ENCODE peak calls at places on chromosomes 12 and 14, in six cellular contexts. N is fibroblast of the aortic adventitia; B is effector memory CD4-positive, alpha-beta T cell; G is fibroblast of lung; M is astrocyte of the cerebellum; R is bronchial epithelial cell. U is an unnamed sample.

GRCh38 chr12:56129210-56129691 is 1.2 kb downstream of the ESYT1 start:
- DNase-seq in M (no peak), G (peak), B (peak), R (peak), N (peak), U (no peak)

GRCh38 chr12:106179086-106179485 is 40.3 kb upstream of the NUAK1 start:
- DNase-seq in B (no peak), M (no peak), G (no peak), R (no peak), N (no peak), U (no peak)

GRCh38 chr12:84604541-84604940 is 308.1 kb downstream of the SLC6A15 start:
- DNase-seq in R (no peak), B (no peak), N (peak), M (no peak), G (peak), U (no peak)

GRCh38 chr14:76546426-76547221 is 170.7 kb downstream of the ESRRB start:
- DNase-seq in R (peak), M (no peak), G (no peak), N (peak), B (no peak), U (no peak)

GRCh38 chr12:1804545-1805332 is 15.6 kb upstream of the LRTM2 start:
- DNase-seq in M (peak), N (peak), B (peak), G (peak), R (peak), U (peak)

GRCh38 chr12:67388331-67389163 is 119.4 kb downstream of the CAND1 start:
- DNase-seq in R (no peak), M (no peak), G (no peak), B (no peak), N (no peak), U (no peak)

GRCh38 chr14:33509927-33510535 is 440.8 kb downstream of the EGLN3 start:
- DNase-seq in B (no peak), N (peak), R (peak), G (peak), M (peak), U (peak)

GRCh38 chr12:15088115-15088514 is 115.3 kb downstream of the PDE6H start:
- DNase-seq in N (no peak), R (no peak), M (peak), B (no peak), G (no peak), U (no peak)

GRCh38 chr12:52682381-52682660 is 2.1 kb upstream of the KRT1 start:
- DNase-seq in G (no peak), R (peak), M (no peak), B (no peak), N (peak), U (no peak)

GRCh38 chr14:54730156-54730961 is 163.4 kb downstream of the SAMD4A start:
- DNase-seq in M (peak), G (peak), R (peak), B (no peak), N (peak), U (peak)

GRCh38 chr12:2641209-2641608 is 153.6 kb upstream of the FKBP4 start:
- DNase-seq in G (peak), M (no peak), N (peak), R (no peak), B (no peak), U (no peak)

GRCh38 chr12:102964872-102965271 is 7.4 kb downstream of the ASCL1 start:
- DNase-seq in N (no peak), B (no peak), G (no peak), M (no peak), R (no peak), U (no peak)

GRCh38 chr12:1531654-1532366 is 62.6 kb downstream of the FBXL14 start:
- DNase-seq in R (no peak), B (no peak), G (no peak), N (no peak), M (no peak), U (no peak)

GRCh38 chr14:71636820-71637471 is 295.3 kb upstream of the RGS6 start:
- DNase-seq in N (no peak), G (no peak), R (no peak), M (no peak), B (no peak), U (no peak)

GRCh38 chr12:20369164-20370000 is 1.0 kb downstream of the PDE3A start:
- DNase-seq in B (no peak), M (no peak), R (no peak), N (peak), G (peak), U (no peak)

GRCh38 chr12:65430571-65431306 is 152.3 kb downstream of the MSRB3 start:
- DNase-seq in R (peak), B (no peak), G (peak), M (peak), N (peak), U (no peak)

GRCh38 chr12:91991397-91992187 is 154.1 kb downstream of the BTG1 start:
- DNase-seq in N (peak), R (peak), G (no peak), B (no peak), M (no peak), U (no peak)

GRCh38 chr12:105079011-105079570 is 5.2 kb downstream of the ALDH1L2 start:
- DNase-seq in B (no peak), M (no peak), R (no peak), N (no peak), G (no peak), U (no peak)

GRCh38 chr14:91830777-91831176 is 36.6 kb downstream of the TC2N start:
- DNase-seq in R (peak), G (no peak), B (no peak), N (no peak), M (no peak), U (no peak)

GRCh38 chr14:53044486-53044885 is 93.6 kb upstream of the FERMT2 start:
- DNase-seq in N (peak), M (peak), B (no peak), G (peak), R (no peak), U (peak)

GRCh38 chr12:96506776-96507175 is 17.4 kb downstream of the CFAP54 start:
- DNase-seq in N (no peak), G (no peak), M (no peak), B (no peak), R (no peak), U (no peak)

GRCh38 chr12:10562306-10562933 is 51.0 kb downstream of the MAGOHB start:
- DNase-seq in G (peak), N (peak), M (peak), B (no peak), R (peak), U (no peak)

GRCh38 chr12:132635076-132635955 is 16.7 kb downstream of the P2RX2 start:
- DNase-seq in M (no peak), G (no peak), B (no peak), R (no peak), N (no peak), U (no peak)

GRCh38 chr12:132053338-132054330 is 90.5 kb downstream of the DDX51 start:
- DNase-seq in B (no peak), M (no peak), R (no peak), N (no peak), G (no peak), U (no peak)

GRCh38 chr14:90717916-90718315 is 98.3 kb downstream of the TTC7B start:
- DNase-seq in G (peak), N (peak), R (no peak), B (no peak), M (peak), U (peak)

GRCh38 chr14:90406384-90406798 is 9.6 kb downstream of the CALM1 start:
- DNase-seq in G (no peak), R (no peak), M (no peak), B (no peak), N (no peak), U (no peak)

GRCh38 chr12:32089156-32089950 is 17.3 kb upstream of the BICD1 start:
- DNase-seq in G (no peak), B (no peak), N (no peak), M (no peak), R (peak), U (no peak)

GRCh38 chr14:29814153-29815057 is 113.2 kb downstream of the PRKD1 start:
- DNase-seq in B (no peak), G (peak), N (peak), R (no peak), M (peak), U (no peak)

GRCh38 chr12:117857632-117858274 is 111.0 kb downstream of the KSR2 start:
- DNase-seq in R (peak), N (peak), G (peak), M (no peak), B (no peak), U (no peak)

GRCh38 chr14:65255583-65256443 is 153.5 kb upstream of the MAX start:
- DNase-seq in N (peak), R (peak), M (no peak), G (no peak), B (no peak), U (no peak)

GRCh38 chr12:112995008-112995407 is 16.7 kb downstream of the OAS2 start:
- DNase-seq in G (no peak), M (no peak), N (no peak), B (no peak), R (no peak), U (no peak)

GRCh38 chr12:18849080-18849479 is 111.2 kb downstream of the CAPZA3 start:
- DNase-seq in M (peak), R (peak), G (peak), B (no peak), N (peak), U (no peak)

GRCh38 chr14:72023128-72024042 is 91.2 kb downstream of the RGS6 start:
- DNase-seq in N (no peak), G (no peak), R (peak), M (no peak), B (no peak), U (no peak)

GRCh38 chr12:59382678-59383425 is 213.0 kb upstream of the SLC16A7 start:
- DNase-seq in M (no peak), B (no peak), N (peak), G (no peak), R (no peak), U (no peak)

DNA sequence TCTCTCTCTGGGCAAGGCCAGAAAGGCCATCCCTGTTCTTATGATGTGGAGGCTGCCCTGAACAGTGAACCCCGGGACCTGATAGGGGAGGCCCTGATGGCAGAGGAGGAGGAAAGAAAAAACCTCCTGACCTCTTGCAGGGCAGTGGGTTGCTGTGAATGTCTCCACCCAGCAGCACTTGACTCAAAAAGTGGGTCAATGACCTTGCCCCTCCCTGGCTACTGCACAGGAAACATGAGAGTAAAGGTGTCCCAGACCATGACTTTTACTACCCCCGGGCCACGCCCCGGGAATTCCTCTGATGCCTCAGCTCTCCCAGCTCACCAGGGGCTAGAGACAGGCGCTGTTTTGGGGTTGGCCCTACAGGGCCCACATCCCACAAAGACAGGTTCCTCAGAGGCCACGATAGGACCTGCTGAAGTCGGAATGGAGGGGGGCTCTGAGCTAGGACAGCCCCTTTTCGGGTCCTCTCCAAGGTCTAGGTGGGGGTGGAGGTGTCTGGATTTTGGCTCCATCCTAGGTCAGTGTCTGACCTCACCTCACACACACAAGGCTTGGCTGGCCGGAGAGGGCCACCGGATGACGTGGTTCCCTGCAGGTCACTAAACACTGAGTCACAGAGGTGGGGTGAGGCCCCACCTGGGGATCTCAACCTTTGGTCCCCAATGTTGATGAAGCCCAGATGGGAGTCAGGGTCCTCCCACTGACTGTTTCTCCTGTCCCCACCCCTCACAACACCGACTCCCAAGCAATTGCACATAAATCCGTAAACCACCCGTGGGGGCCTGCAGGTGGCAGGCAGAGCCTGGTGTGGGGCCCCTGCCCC is 1.6 kb downstream of the RHOF start:
- DNase-seq in M (no peak), G (no peak), R (no peak), B (peak), N (no peak), U (no peak)
- H3K4me3 ChIP-seq in M (no peak), G (no peak), R (no peak), B (peak), N (no peak), U (no peak)

GRCh38 chr12:88418856-88419497 is 161.3 kb downstream of the KITLG start:
- DNase-seq in R (no peak), N (peak), B (no peak), G (peak), M (no peak), U (no peak)
- H3K4me3 ChIP-seq in R (no peak), N (peak), B (no peak), G (no peak), M (no peak), U (peak)

DNA sequence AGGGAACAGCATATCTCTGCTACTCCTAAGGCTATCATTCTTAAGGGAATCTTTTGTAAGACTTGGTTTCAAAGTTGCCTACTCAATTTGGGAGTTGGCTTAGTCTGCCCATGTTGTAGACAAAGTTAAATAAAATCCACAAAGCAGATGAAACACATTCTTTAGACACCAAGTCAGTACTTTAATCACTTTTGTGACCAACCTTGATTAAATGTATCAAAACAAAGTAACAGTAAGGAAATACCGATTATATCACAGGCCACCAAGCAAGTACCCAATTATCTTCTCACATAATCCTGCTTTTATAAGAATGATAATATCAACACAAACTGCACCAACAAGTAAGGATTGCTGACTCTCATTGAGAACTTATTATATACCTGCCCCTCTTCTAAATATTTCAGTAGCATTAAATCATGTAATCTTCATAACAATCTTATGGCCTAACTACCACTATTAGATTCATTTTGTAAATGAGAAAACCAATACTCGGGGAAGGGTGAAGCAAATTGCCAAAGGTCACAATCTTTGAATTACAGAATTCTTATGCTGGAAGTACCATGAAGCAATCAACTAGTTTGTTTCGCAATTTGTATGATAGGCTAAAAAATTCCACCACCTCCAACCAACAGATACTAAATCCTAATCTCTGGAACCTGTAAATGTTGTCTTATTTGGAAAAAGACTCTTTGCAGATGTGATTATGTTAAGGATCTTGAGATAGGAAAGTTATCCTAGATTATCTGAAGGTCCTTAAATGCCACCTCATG is 12.6 kb upstream of the DIO2 start:
- DNase-seq in R (no peak), G (peak), B (no peak), N (peak), M (no peak), U (no peak)
- H3K4me3 ChIP-seq in R (no peak), G (no peak), B (no peak), N (no peak), M (no peak), U (no peak)

GRCh38 chr14:48250575-48250974 is 575.2 kb upstream of the MDGA2 start:
- DNase-seq in G (no peak), M (no peak), N (no peak), B (no peak), R (no peak), U (no peak)
- H3K4me3 ChIP-seq in G (no peak), M (no peak), N (no peak), B (no peak), R (no peak), U (no peak)

DNA sequence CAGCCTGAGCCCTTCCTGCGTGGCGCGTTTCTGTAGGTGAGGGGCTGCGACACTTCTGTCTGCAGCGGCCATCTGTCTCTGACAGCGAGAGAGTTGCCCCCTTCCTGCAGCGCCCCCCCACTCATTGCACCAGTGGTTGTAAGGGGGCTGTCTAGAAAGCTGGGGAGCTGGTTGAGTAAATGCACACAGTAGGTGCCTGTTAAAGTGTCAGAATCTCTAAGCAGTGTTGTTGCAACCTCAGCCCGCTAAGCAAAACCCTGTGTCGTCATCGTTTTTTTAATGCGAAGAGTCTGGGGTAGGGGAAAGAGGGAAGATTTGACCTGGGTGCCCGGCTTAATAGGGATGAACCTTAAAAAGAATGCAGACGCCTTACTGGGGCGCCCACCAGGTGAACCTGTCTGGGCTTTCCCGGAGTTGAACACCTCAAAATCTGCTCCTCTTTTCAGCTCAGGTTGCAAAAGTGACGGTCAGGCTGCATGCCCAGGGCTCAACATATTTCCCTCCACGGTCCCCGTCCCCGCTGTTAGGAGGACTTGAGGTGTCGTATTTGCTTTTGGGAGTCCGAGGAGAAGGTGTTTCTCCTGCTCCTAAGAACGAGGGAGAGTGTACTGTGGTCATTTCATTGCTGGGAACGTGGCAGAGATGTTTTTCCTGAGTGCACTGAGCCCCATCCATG is 1.0 kb downstream of the DLK1 start:
- DNase-seq in B (no peak), R (no peak), N (no peak), G (no peak), M (no peak), U (no peak)
- H3K4me3 ChIP-seq in B (no peak), R (no peak), N (no peak), G (no peak), M (no peak), U (no peak)

DNA sequence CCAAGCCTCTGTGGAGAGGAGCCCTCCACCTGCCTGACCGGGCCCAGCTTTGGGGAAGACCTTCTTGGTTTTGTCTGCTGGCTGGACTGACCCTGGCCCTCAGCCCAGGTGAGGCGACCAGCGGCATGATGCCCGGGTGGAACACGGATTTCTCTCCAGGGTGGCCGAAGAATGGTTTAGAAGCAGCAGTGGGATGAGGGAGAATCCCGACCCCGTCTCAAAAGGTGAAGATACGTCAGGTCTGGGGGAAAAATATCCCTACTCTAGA is 15.7 kb downstream of the ZBTB42 start:
- DNase-seq in R (no peak), G (no peak), N (no peak), M (no peak), B (no peak), U (no peak)
- H3K4me3 ChIP-seq in R (peak), G (peak), N (peak), M (peak), B (peak), U (peak)

GRCh38 chr12:12661086-12661485 is 34.9 kb downstream of the GPR19 start:
- DNase-seq in R (peak), M (peak), N (peak), G (peak), B (no peak), U (peak)
- H3K4me3 ChIP-seq in R (no peak), M (no peak), N (no peak), G (no peak), B (no peak), U (no peak)